ENCODE peak calls at places on chromosomes 11 and 22, in ten cellular contexts. One of them, this sample, is unnamed.
A peak's percentile ranks its signal among the peaks of the same experiment; 100 is the strongest.

GRCh38 chr11:130871616-130872015 is 44.7 kb downstream of the SNX19 start:
- DNase-seq in A549: no peak
- DNase-seq in body of pancreas: no peak
- DNase-seq in IMR-90: no peak
- DNase-seq in GM12891: no peak
- DNase-seq in stomach: no peak
- DNase-seq in esophagus squamous epithelium: no peak
- DNase-seq in heart left ventricle: no peak
- DNase-seq in GM12892: no peak
- DNase-seq in tibial nerve: no peak
- DNase-seq in this sample: no peak

GRCh38 chr11:14012836-14013235 is 50.3 kb downstream of the SPON1 start:
- DNase-seq in A549: no peak
- DNase-seq in body of pancreas: no peak
- DNase-seq in IMR-90: peak; percentile 67
- DNase-seq in GM12891: no peak
- DNase-seq in stomach: no peak
- DNase-seq in esophagus squamous epithelium: no peak
- DNase-seq in heart left ventricle: no peak
- DNase-seq in GM12892: no peak
- DNase-seq in tibial nerve: no peak
- DNase-seq in this sample: peak; percentile 18

GRCh38 chr11:21810650-21811049 is 382.2 kb upstream of the ANO5 start:
- DNase-seq in A549: peak; percentile 6
- DNase-seq in body of pancreas: no peak
- DNase-seq in IMR-90: no peak
- DNase-seq in GM12891: no peak
- DNase-seq in stomach: no peak
- DNase-seq in esophagus squamous epithelium: no peak
- DNase-seq in heart left ventricle: no peak
- DNase-seq in GM12892: no peak
- DNase-seq in tibial nerve: no peak
- DNase-seq in this sample: no peak

GRCh38 chr22:27391092-27391770 is 410.3 kb downstream of the MN1 start:
- DNase-seq in A549: no peak
- DNase-seq in body of pancreas: peak; percentile 50
- DNase-seq in IMR-90: no peak
- DNase-seq in GM12891: no peak
- DNase-seq in stomach: no peak
- DNase-seq in esophagus squamous epithelium: no peak
- DNase-seq in heart left ventricle: peak; percentile 55
- DNase-seq in GM12892: no peak
- DNase-seq in tibial nerve: peak; percentile 36
- DNase-seq in this sample: no peak

GRCh38 chr22:40107756-40108437 is 69.8 kb upstream of the TNRC6B start:
- DNase-seq in A549: no peak
- DNase-seq in body of pancreas: peak; percentile 50
- DNase-seq in IMR-90: peak; percentile 12
- DNase-seq in GM12891: no peak
- DNase-seq in stomach: peak; percentile 33
- DNase-seq in esophagus squamous epithelium: no peak
- DNase-seq in heart left ventricle: peak; percentile 16
- DNase-seq in GM12892: no peak
- DNase-seq in tibial nerve: no peak
- DNase-seq in this sample: peak; percentile 53

GRCh38 chr11:130151196-130151595 is 8.4 kb upstream of the ST14 start:
- DNase-seq in A549: no peak
- DNase-seq in body of pancreas: no peak
- DNase-seq in IMR-90: no peak
- DNase-seq in GM12891: no peak
- DNase-seq in stomach: no peak
- DNase-seq in esophagus squamous epithelium: no peak
- DNase-seq in heart left ventricle: no peak
- DNase-seq in GM12892: no peak
- DNase-seq in tibial nerve: no peak
- DNase-seq in this sample: no peak

GRCh38 chr11:125076378-125076945 is 13.4 kb downstream of the SLC37A2 start:
- DNase-seq in A549: no peak
- DNase-seq in body of pancreas: no peak
- DNase-seq in IMR-90: no peak
- DNase-seq in GM12891: no peak
- DNase-seq in stomach: no peak
- DNase-seq in esophagus squamous epithelium: no peak
- DNase-seq in heart left ventricle: no peak
- DNase-seq in GM12892: no peak
- DNase-seq in tibial nerve: no peak
- DNase-seq in this sample: no peak

GRCh38 chr11:130272336-130272735 is 42.4 kb downstream of the ZBTB44 start:
- DNase-seq in A549: no peak
- DNase-seq in body of pancreas: no peak
- DNase-seq in IMR-90: no peak
- DNase-seq in GM12891: no peak
- DNase-seq in stomach: no peak
- DNase-seq in esophagus squamous epithelium: no peak
- DNase-seq in heart left ventricle: no peak
- DNase-seq in GM12892: no peak
- DNase-seq in tibial nerve: no peak
- DNase-seq in this sample: no peak

GRCh38 chr11:83194284-83195175 is 1.0 kb downstream of the ANKRD42 start:
- DNase-seq in A549: peak; percentile 39
- DNase-seq in body of pancreas: peak; percentile 64
- DNase-seq in IMR-90: peak; percentile 77
- DNase-seq in GM12891: peak; percentile 33
- DNase-seq in stomach: peak; percentile 62
- DNase-seq in esophagus squamous epithelium: no peak
- DNase-seq in heart left ventricle: peak; percentile 37
- DNase-seq in GM12892: peak; percentile 47
- DNase-seq in tibial nerve: peak; percentile 38
- DNase-seq in this sample: peak; percentile 52
- TF ChIP-seq POLR2A in A549: no peak
- TF ChIP-seq POLR2A in body of pancreas: no peak
- TF ChIP-seq POLR2A in IMR-90: peak; percentile 78
- TF ChIP-seq POLR2A in GM12891: no peak
- TF ChIP-seq POLR2A in stomach: no peak
- TF ChIP-seq POLR2A in esophagus squamous epithelium: peak; percentile 38
- TF ChIP-seq POLR2A in heart left ventricle: no peak
- TF ChIP-seq POLR2A in GM12892: no peak
- TF ChIP-seq POLR2A in tibial nerve: no peak
- TF ChIP-seq POLR2A in this sample: peak; percentile 49

DNA sequence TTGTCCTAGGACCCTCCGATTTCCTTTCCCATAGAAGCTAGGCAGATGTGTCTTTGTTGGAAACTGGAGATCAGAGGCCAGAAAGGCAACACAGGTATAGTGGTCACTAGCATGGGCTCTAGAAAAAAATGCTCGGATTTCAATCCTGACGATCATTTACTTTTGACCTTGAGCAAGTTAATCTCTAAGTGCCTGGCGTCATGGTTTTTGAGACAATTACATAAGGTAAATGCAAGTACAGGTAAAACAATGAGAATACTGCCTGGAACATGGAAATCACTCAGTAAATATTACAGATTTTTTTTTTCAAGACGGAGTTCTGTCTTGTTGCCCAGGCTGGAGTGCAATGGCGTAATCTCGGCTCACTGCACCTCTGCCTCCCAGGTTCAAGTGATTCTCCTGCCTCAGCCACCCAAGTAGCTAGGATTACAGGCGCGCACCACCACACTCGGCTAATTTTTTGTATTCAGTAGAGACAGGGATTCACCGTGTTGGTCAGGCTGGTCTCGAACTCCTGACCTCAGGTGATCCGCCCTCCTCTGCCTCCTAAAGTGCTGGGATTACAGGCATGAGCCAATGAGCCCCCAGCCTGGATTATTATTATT is 1.1 kb upstream of the DENND5A start:
- DNase-seq in A549: no peak
- DNase-seq in body of pancreas: peak; percentile 41
- DNase-seq in IMR-90: no peak
- DNase-seq in GM12891: no peak
- DNase-seq in stomach: no peak
- DNase-seq in esophagus squamous epithelium: no peak
- DNase-seq in heart left ventricle: no peak
- DNase-seq in GM12892: no peak
- DNase-seq in tibial nerve: no peak
- DNase-seq in this sample: no peak
- TF ChIP-seq POLR2A in A549: no peak
- TF ChIP-seq POLR2A in body of pancreas: peak; percentile 3
- TF ChIP-seq POLR2A in IMR-90: no peak
- TF ChIP-seq POLR2A in GM12891: no peak
- TF ChIP-seq POLR2A in stomach: no peak
- TF ChIP-seq POLR2A in esophagus squamous epithelium: no peak
- TF ChIP-seq POLR2A in heart left ventricle: no peak
- TF ChIP-seq POLR2A in GM12892: no peak
- TF ChIP-seq POLR2A in tibial nerve: no peak
- TF ChIP-seq POLR2A in this sample: no peak

GRCh38 chr11:18699269-18699596 is 654 bp downstream of the TMEM86A start:
- DNase-seq in A549: no peak
- DNase-seq in body of pancreas: no peak
- DNase-seq in IMR-90: no peak
- DNase-seq in GM12891: no peak
- DNase-seq in stomach: no peak
- DNase-seq in esophagus squamous epithelium: no peak
- DNase-seq in heart left ventricle: no peak
- DNase-seq in GM12892: no peak
- DNase-seq in tibial nerve: no peak
- DNase-seq in this sample: no peak
- TF ChIP-seq POLR2A in A549: no peak
- TF ChIP-seq POLR2A in body of pancreas: no peak
- TF ChIP-seq POLR2A in IMR-90: no peak
- TF ChIP-seq POLR2A in GM12891: no peak
- TF ChIP-seq POLR2A in stomach: no peak
- TF ChIP-seq POLR2A in esophagus squamous epithelium: no peak
- TF ChIP-seq POLR2A in heart left ventricle: no peak
- TF ChIP-seq POLR2A in GM12892: no peak
- TF ChIP-seq POLR2A in tibial nerve: no peak
- TF ChIP-seq POLR2A in this sample: no peak

GRCh38 chr11:61972796-61973602 is 5.6 kb upstream of the FTH1 start:
- DNase-seq in A549: peak; percentile 79
- DNase-seq in body of pancreas: peak; percentile 67
- DNase-seq in IMR-90: peak; percentile 91
- DNase-seq in GM12891: no peak
- DNase-seq in stomach: no peak
- DNase-seq in esophagus squamous epithelium: no peak
- DNase-seq in heart left ventricle: no peak
- DNase-seq in GM12892: no peak
- DNase-seq in tibial nerve: no peak
- DNase-seq in this sample: no peak

GRCh38 chr11:61969838-61970452 is 2.5 kb upstream of the FTH1 start:
- DNase-seq in A549: peak; percentile 57
- DNase-seq in body of pancreas: no peak
- DNase-seq in IMR-90: peak; percentile 87
- DNase-seq in GM12891: no peak
- DNase-seq in stomach: no peak
- DNase-seq in esophagus squamous epithelium: no peak
- DNase-seq in heart left ventricle: no peak
- DNase-seq in GM12892: no peak
- DNase-seq in tibial nerve: no peak
- DNase-seq in this sample: no peak

GRCh38 chr11:61973603-61974162 is 6.2 kb upstream of the FTH1 start:
- DNase-seq in A549: no peak
- DNase-seq in body of pancreas: peak; percentile 39
- DNase-seq in IMR-90: no peak
- DNase-seq in GM12891: no peak
- DNase-seq in stomach: no peak
- DNase-seq in esophagus squamous epithelium: no peak
- DNase-seq in heart left ventricle: no peak
- DNase-seq in GM12892: no peak
- DNase-seq in tibial nerve: no peak
- DNase-seq in this sample: no peak

GRCh38 chr11:61971177-61972111 is 4.0 kb upstream of the FTH1 start:
- DNase-seq in A549: peak; percentile 99
- DNase-seq in body of pancreas: peak; percentile 98
- DNase-seq in IMR-90: peak; percentile 99
- DNase-seq in GM12891: peak; percentile 50
- DNase-seq in stomach: peak; percentile 96
- DNase-seq in esophagus squamous epithelium: peak; percentile 70
- DNase-seq in heart left ventricle: peak; percentile 99
- DNase-seq in GM12892: no peak
- DNase-seq in tibial nerve: peak; percentile 98
- DNase-seq in this sample: peak; percentile 88

DNA sequence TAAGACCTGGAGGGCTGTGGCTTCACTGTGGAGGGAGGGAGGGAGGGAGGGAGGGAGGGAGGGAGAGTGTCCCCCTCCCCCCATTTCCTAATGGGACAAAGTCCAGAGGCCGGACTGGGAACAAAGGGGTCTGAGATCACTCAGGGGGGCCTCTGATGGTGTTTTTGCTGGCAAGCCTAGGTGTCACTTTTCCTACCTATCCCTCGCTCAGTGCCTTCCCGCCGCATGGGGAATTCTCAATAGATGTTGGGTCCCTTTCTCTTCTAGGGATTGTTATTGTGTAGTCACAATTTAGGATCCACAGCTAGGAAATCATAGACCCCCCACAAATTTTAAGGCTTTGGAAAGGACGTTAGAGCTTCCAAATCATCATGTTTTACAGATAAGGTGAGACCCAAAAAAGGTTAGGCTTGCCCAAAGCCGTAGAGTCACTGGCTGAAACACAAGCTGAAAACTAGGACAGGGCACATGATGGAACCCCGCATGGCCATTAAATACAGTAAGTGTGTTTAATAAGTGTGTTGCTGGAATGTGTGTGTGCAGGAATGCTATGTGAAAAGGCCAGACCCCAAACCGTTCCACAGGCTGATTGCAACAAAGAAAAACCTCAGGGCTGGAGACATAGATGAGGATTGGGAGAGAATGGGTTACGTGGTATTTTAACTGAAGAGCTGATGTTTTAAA is 4.8 kb upstream of the FTH1 start:
- DNase-seq in A549: no peak
- DNase-seq in body of pancreas: no peak
- DNase-seq in IMR-90: no peak
- DNase-seq in GM12891: no peak
- DNase-seq in stomach: no peak
- DNase-seq in esophagus squamous epithelium: no peak
- DNase-seq in heart left ventricle: no peak
- DNase-seq in GM12892: no peak
- DNase-seq in tibial nerve: no peak
- DNase-seq in this sample: no peak
- TF ChIP-seq POLR2A in A549: no peak
- TF ChIP-seq POLR2A in body of pancreas: no peak
- TF ChIP-seq POLR2A in IMR-90: peak; percentile 40
- TF ChIP-seq POLR2A in GM12891: no peak
- TF ChIP-seq POLR2A in stomach: no peak
- TF ChIP-seq POLR2A in esophagus squamous epithelium: no peak
- TF ChIP-seq POLR2A in heart left ventricle: no peak
- TF ChIP-seq POLR2A in GM12892: no peak
- TF ChIP-seq POLR2A in tibial nerve: peak; percentile 10
- TF ChIP-seq POLR2A in this sample: no peak

DNA sequence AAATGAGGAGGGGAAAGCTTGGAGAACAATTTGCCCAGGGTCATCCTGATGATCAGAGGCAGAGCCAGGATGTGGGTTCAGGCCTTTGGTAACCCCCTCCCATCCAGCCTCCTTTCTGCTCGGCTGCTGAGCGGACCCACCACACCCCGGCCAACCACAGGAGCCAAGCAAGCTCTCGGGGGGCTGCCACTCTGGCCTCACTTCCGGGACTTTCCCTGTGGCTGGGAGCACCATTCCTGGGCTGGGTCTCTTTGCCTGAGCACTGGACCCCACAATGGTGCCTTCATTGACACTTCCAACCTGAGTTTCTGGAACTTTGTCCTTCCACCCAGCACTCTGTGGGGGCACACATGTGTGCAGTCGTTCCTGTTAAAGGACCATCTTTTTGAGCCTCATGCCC is 9.8 kb downstream of the TOP3B start:
- DNase-seq in A549: no peak
- DNase-seq in body of pancreas: no peak
- DNase-seq in IMR-90: no peak
- DNase-seq in GM12891: no peak
- DNase-seq in stomach: no peak
- DNase-seq in esophagus squamous epithelium: no peak
- DNase-seq in heart left ventricle: no peak
- DNase-seq in GM12892: no peak
- DNase-seq in tibial nerve: no peak
- DNase-seq in this sample: no peak
- TF ChIP-seq POLR2A in A549: no peak
- TF ChIP-seq POLR2A in body of pancreas: no peak
- TF ChIP-seq POLR2A in IMR-90: no peak
- TF ChIP-seq POLR2A in GM12891: no peak
- TF ChIP-seq POLR2A in stomach: no peak
- TF ChIP-seq POLR2A in esophagus squamous epithelium: no peak
- TF ChIP-seq POLR2A in heart left ventricle: no peak
- TF ChIP-seq POLR2A in GM12892: no peak
- TF ChIP-seq POLR2A in tibial nerve: no peak
- TF ChIP-seq POLR2A in this sample: no peak

This sample was measured in H54.